ENCODE peak calls at places on chromosomes 5 and 9, in seven cellular contexts. M is GM12891, P is heart left ventricle, T is HCT116, I is ovary, E is stomach, B is transverse colon. J is an unnamed sample.
A peak's percentile ranks its signal among the peaks of the same experiment; 100 is the strongest.

GRCh38 chr5:140148508-140148907 is 22.8 kb downstream of the IGIP start:
- DNase-seq in B (no peak), M (no peak), T (peak; percentile 21), E (no peak), P (no peak), I (no peak), J (no peak)

GRCh38 chr5:145056805-145057204 is 778.3 kb downstream of the PRELID2 start:
- DNase-seq in T (no peak), I (no peak), M (peak; percentile 8), B (no peak), E (no peak), P (no peak), J (no peak)

GRCh38 chr9:127300886-127301447 is 36.4 kb downstream of the GARNL3 start:
- DNase-seq in E (no peak), B (no peak), M (peak; percentile 13), I (no peak), P (no peak), T (no peak), J (no peak)

GRCh38 chr5:55535199-55535905 is 588 bp upstream of the PLPP1 start:
- DNase-seq in I (no peak), P (no peak), B (no peak), M (no peak), T (no peak), E (no peak), J (no peak)

GRCh38 chr5:775960-776861 is 8.3 kb downstream of the ZDHHC11B start:
- DNase-seq in I (no peak), B (no peak), M (no peak), T (no peak), P (no peak), E (no peak), J (no peak)

GRCh38 chr5:68656936-68657857 is 436.6 kb upstream of the SLC30A5 start:
- DNase-seq in T (no peak), E (no peak), I (no peak), P (no peak), M (no peak), B (no peak), J (no peak)

GRCh38 chr9:109060235-109060634 is 46.9 kb upstream of the CTNNAL1 start:
- DNase-seq in B (no peak), T (no peak), P (no peak), M (no peak), E (no peak), I (no peak), J (no peak)

GRCh38 chr5:119363936-119364335 is 8.1 kb downstream of the TNFAIP8 start:
- DNase-seq in T (no peak), M (no peak), I (no peak), B (no peak), E (no peak), P (no peak), J (no peak)

GRCh38 chr5:95731571-95732554 is 727 bp downstream of the RHOBTB3 start:
- DNase-seq in M (no peak), E (peak; percentile 51), I (peak; percentile 77), P (peak; percentile 70), B (peak; percentile 56), T (no peak), J (peak; percentile 75)

GRCh38 chr9:90142580-90142979 is 500.0 kb downstream of the DIRAS2 start:
- DNase-seq in M (no peak), I (no peak), T (peak; percentile 21), B (peak; percentile 69), P (peak; percentile 42), E (peak; percentile 74), J (peak; percentile 49)

GRCh38 chr5:10756539-10756938 is 4.5 kb downstream of the DAP start:
- DNase-seq in T (no peak), M (no peak), E (no peak), P (no peak), I (no peak), B (no peak), J (no peak)

GRCh38 chr9:125406812-125407087 is 145.1 kb downstream of the GAPVD1 start:
- DNase-seq in T (no peak), I (no peak), M (no peak), E (no peak), B (no peak), P (no peak), J (no peak)

GRCh38 chr9:37531699-37532098 is 44.5 kb downstream of the FBXO10 start:
- DNase-seq in I (no peak), T (no peak), B (peak; percentile 56), M (peak; percentile 32), E (no peak), P (no peak), J (no peak)

GRCh38 chr5:56815657-56816545 is 552 bp downstream of the MAP3K1 start:
- DNase-seq in I (peak; percentile 63), P (peak; percentile 56), E (peak; percentile 34), M (peak; percentile 49), B (peak; percentile 51), T (no peak), J (peak; percentile 72)

GRCh38 chr9:92480332-92480771 is 2.0 kb downstream of the ASPN start:
- DNase-seq in I (no peak), P (no peak), E (no peak), M (no peak), T (no peak), B (no peak), J (no peak)

GRCh38 chr5:122035913-122036312 is 42.1 kb downstream of the LOX start:
- DNase-seq in P (no peak), B (no peak), I (no peak), T (no peak), M (no peak), E (no peak), J (no peak)

GRCh38 chr9:123337971-123338370 is 18.0 kb upstream of the CRB2 start:
- DNase-seq in P (no peak), B (no peak), M (no peak), I (no peak), E (no peak), T (no peak), J (no peak)

GRCh38 chr5:86909896-86910295 is 292.2 kb downstream of the COX7C start:
- DNase-seq in P (no peak), I (no peak), T (no peak), B (no peak), E (no peak), M (no peak), J (no peak)
- TF ChIP-seq POLR2A in P (no peak), I (no peak), T (no peak), B (no peak), E (no peak), M (no peak), J (no peak)

DNA sequence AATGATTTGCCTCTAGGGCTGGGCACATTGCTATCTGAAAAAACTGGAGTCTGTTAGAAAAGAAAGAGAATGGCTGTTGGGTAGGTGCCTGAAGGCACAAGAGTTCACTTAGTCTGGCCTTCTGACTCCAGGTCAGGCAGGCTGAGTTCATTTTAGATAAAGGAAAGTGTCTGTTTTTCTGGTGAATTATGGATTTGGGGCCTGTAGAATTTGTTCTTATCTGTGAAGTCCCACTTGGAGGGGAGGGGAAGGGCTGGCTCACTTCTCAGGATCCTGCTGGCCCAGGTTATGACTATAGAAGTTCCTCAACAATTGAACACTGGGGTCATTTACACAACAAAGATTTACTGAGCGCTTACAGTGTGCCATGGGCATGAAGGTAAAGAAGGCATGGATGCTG is 11.5 kb upstream of the SEPTIN8 start:
- DNase-seq in M (no peak), B (no peak), E (no peak), I (no peak), T (no peak), P (no peak), J (peak; percentile 20)
- TF ChIP-seq POLR2A in M (no peak), B (no peak), E (no peak), I (no peak), T (no peak), P (no peak), J (no peak)

GRCh38 chr9:135043345-135043744 is 44.1 kb upstream of the OLFM1 start:
- DNase-seq in T (no peak), M (no peak), B (no peak), I (peak; percentile 3), P (no peak), E (peak; percentile 5), J (no peak)
- TF ChIP-seq POLR2A in T (no peak), M (no peak), B (no peak), I (no peak), P (no peak), E (no peak), J (no peak)

DNA sequence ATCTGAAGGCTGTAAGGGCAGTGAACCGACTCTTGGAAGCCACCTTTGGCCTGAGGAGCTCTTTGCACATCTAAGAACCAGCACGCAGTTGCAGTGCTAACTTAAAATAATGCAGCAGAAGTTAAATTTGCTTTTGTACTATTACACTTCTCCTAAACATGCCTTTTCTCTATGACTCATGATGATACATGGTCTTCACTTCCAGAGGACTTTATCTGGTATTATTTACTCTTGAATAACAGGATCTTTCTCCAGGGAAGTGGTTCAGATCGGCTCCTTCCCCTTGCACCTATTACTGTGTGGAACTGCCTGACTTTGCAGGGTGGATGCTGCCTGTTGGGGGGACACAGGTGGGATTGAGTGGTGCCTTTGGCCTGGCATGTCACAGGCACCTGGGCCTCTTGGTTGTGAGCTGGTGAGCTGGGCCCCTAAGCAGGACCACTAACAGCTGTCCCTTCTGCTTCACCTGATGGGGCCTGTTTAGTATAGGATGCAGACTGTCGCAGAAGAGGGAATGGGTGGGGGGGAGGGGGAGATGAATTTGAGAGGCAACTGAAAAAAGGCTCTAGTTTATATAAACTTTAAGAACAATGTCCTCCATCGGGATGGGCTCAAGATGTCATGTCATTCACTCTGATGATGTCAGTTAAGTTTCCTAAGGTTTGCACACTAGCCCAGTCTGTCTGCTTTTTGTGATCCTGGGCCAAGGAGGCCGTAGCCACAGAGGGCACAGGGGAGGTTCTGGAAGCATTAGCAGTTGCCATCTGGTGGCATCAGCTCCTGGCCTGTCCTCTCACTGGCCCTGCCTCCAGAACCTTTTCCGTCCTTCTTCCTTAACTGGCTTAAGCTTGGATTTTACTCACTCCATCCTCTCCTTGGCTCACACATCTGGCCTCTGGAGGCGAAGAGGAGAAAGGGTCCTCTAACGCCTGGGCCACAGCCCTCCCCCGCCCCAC is 33.9 kb upstream of the GABBR2 start:
- DNase-seq in I (no peak), M (no peak), T (no peak), E (no peak), P (no peak), B (no peak), J (no peak)
- TF ChIP-seq POLR2A in I (no peak), M (no peak), T (no peak), E (no peak), P (no peak), B (no peak), J (no peak)

GRCh38 chr5:34526682-34527305 is 129.3 kb upstream of the RAI14 start:
- DNase-seq in M (no peak), T (no peak), I (no peak), B (no peak), E (no peak), P (no peak), J (peak; percentile 12)
- TF ChIP-seq POLR2A in M (no peak), T (no peak), I (no peak), B (no peak), E (no peak), P (no peak), J (no peak)

GRCh38 chr9:34620061-34620994 is at the start of gene DCTN3:
- DNase-seq in E (peak; percentile 95), B (peak; percentile 94), P (peak; percentile 96), T (peak; percentile 89), I (peak; percentile 93), M (peak; percentile 97), J (peak; percentile 97)
- TF ChIP-seq POLR2A in E (no peak), B (peak; percentile 65), P (peak; percentile 38), T (peak; percentile 39), I (peak; percentile 21), M (peak; percentile 71), J (peak; percentile 84)

GRCh38 chr9:136118367-136119258 is at the start of gene TMEM250:
- DNase-seq in B (peak; percentile 97), M (peak; percentile 95), T (peak; percentile 93), I (peak; percentile 98), E (peak; percentile 97), P (peak; percentile 98), J (peak; percentile 99)
- TF ChIP-seq POLR2A in B (peak; percentile 86), M (peak; percentile 64), T (peak; percentile 40), I (peak; percentile 89), E (peak; percentile 68), P (peak; percentile 89), J (peak; percentile 84)

J was measured in erythroblast.